ENCODE peak calls at places on chromosomes 6 and 20, in seven cellular contexts. K, B, O, V, Z, Q and T are unnamed samples.

GRCh38 chr6:90350689-90351554 is 54.3 kb upstream of the BACH2 start:
- DNase-seq in B (peak), O (no peak), Z (no peak), K (peak), Q (no peak), V (no peak), T (no peak)

GRCh38 chr20:19974621-19975435 is 42.3 kb upstream of the NAA20 start:
- DNase-seq in O (no peak), Z (peak), K (no peak), B (peak), Q (peak), V (no peak), T (peak)

GRCh38 chr6:87742106-87742505 is 40.1 kb upstream of the AKIRIN2 start:
- DNase-seq in Q (no peak), V (no peak), K (peak), O (no peak), B (no peak), Z (no peak), T (no peak)

GRCh38 chr6:130134594-130134993 is 88.2 kb downstream of the SAMD3 start:
- DNase-seq in B (no peak), O (no peak), K (no peak), Z (no peak), Q (no peak), V (no peak), T (no peak)

GRCh38 chr6:35496036-35496850 is 636 bp downstream of the TEAD3 start:
- DNase-seq in V (peak), K (no peak), B (peak), Z (peak), Q (no peak), O (peak), T (peak)

GRCh38 chr6:151260191-151260590 is 20.4 kb downstream of the AKAP12 start:
- DNase-seq in O (no peak), B (no peak), Z (no peak), K (no peak), V (no peak), Q (no peak), T (no peak)

GRCh38 chr6:15962449-15962764 is 166.5 kb upstream of the MYLIP start:
- DNase-seq in Q (peak), O (no peak), V (no peak), B (no peak), K (no peak), Z (no peak), T (peak)

GRCh38 chr6:112636650-112637260 is 289.6 kb downstream of the RFPL4B start:
- DNase-seq in Q (peak), K (no peak), O (no peak), V (no peak), Z (no peak), B (no peak), T (peak)

GRCh38 chr20:52340036-52340634 is 148.6 kb upstream of the ZFP64 start:
- DNase-seq in V (no peak), K (no peak), Z (no peak), B (no peak), Q (peak), O (peak), T (no peak)

GRCh38 chr6:26311012-26311384 is 54.0 kb upstream of the BTN3A2 start:
- DNase-seq in V (peak), K (peak), Z (no peak), Q (peak), B (no peak), O (peak), T (peak)

GRCh38 chr6:35486005-35486925 is 10.6 kb downstream of the TEAD3 start:
- DNase-seq in Q (no peak), V (peak), O (peak), K (no peak), Z (no peak), B (peak), T (no peak)

GRCh38 chr20:38304845-38305447 is 990 bp downstream of the BPI start:
- DNase-seq in Q (peak), V (peak), K (no peak), B (peak), Z (no peak), O (peak), T (peak)

GRCh38 chr6:121849477-121849876 is 414.0 kb downstream of the GJA1 start:
- DNase-seq in O (peak), Q (peak), Z (no peak), B (peak), K (no peak), V (peak), T (peak)

GRCh38 chr6:90322976-90323474 is 26.4 kb upstream of the BACH2 start:
- DNase-seq in B (no peak), V (no peak), Q (no peak), O (no peak), K (no peak), Z (no peak), T (no peak)

GRCh38 chr20:12928755-12929401 is 79.9 kb upstream of the SPTLC3 start:
- DNase-seq in O (no peak), Q (peak), V (no peak), Z (no peak), K (no peak), B (no peak), T (peak)

GRCh38 chr6:31621320-31621939 is 915 bp downstream of the PRRC2A start:
- DNase-seq in V (no peak), O (no peak), K (no peak), B (no peak), Q (no peak), Z (no peak), T (no peak)

GRCh38 chr6:162620067-162620466 is 107.5 kb downstream of the PRKN start:
- DNase-seq in Q (no peak), O (no peak), B (no peak), V (no peak), Z (no peak), K (no peak), T (no peak)

GRCh38 chr6:132961122-132961521 is 146.8 kb downstream of the RPS12 start:
- DNase-seq in V (no peak), Q (peak), Z (no peak), O (no peak), B (peak), K (no peak), T (peak)

GRCh38 chr20:38290829-38291581 is 13.0 kb upstream of the BPI start:
- DNase-seq in K (no peak), B (no peak), O (peak), Z (no peak), Q (peak), V (peak), T (peak)

GRCh38 chr20:55415567-55416142 is 589.7 kb downstream of the CBLN4 start:
- DNase-seq in O (no peak), K (no peak), Z (no peak), B (no peak), Q (peak), V (peak), T (no peak)

GRCh38 chr6:168369776-168370175 is 50.2 kb upstream of the DACT2 start:
- DNase-seq in V (no peak), K (no peak), B (no peak), Q (no peak), O (no peak), Z (peak), T (no peak)

GRCh38 chr6:9620687-9621086 is 794.2 kb downstream of the TFAP2A start:
- DNase-seq in O (no peak), Z (no peak), Q (no peak), K (no peak), V (no peak), B (no peak), T (no peak)

GRCh38 chr6:28589234-28589951 is 63.7 kb downstream of the GPX5 start:
- DNase-seq in K (no peak), B (peak), Q (peak), Z (no peak), V (peak), O (peak), T (peak)

GRCh38 chr6:3876131-3876530 is 27.0 kb downstream of the FAM50B start:
- DNase-seq in K (no peak), Q (peak), Z (peak), O (peak), B (no peak), V (no peak), T (no peak)

GRCh38 chr6:1554881-1555569 is 54.7 kb upstream of the FOXC1 start:
- DNase-seq in K (peak), O (peak), Q (peak), Z (no peak), V (peak), B (peak), T (peak)

GRCh38 chr6:21753571-21754108 is 160.1 kb downstream of the SOX4 start:
- DNase-seq in Z (no peak), B (no peak), V (no peak), O (no peak), Q (peak), K (no peak), T (peak)

GRCh38 chr6:113782641-113783040 is 74.5 kb upstream of the MARCKS start:
- DNase-seq in Q (peak), B (no peak), K (no peak), O (no peak), V (no peak), Z (no peak), T (no peak)

GRCh38 chr6:51163843-51164529 is 345.3 kb downstream of the TFAP2B start:
- DNase-seq in B (no peak), V (no peak), K (no peak), O (no peak), Z (no peak), Q (no peak), T (no peak)

GRCh38 chr6:67935976-67936477 is 699.1 kb upstream of the ADGRB3 start:
- DNase-seq in Q (no peak), B (no peak), V (no peak), Z (no peak), O (no peak), K (no peak), T (no peak)

GRCh38 chr6:34709386-34709785 is 12.8 kb upstream of the ILRUN start:
- DNase-seq in Z (no peak), K (no peak), B (peak), V (no peak), O (no peak), Q (peak), T (peak)

GRCh38 chr6:3237761-3238662 is 10.6 kb upstream of the TUBB2B start:
- DNase-seq in B (no peak), V (no peak), K (no peak), Z (no peak), Q (no peak), O (peak), T (no peak)

GRCh38 chr6:41422156-41422555 is 86.7 kb downstream of the NCR2 start:
- DNase-seq in B (no peak), Q (no peak), V (no peak), O (no peak), Z (no peak), K (no peak), T (no peak)

GRCh38 chr6:119985952-119986736 is 636.6 kb upstream of the MAN1A1 start:
- DNase-seq in O (no peak), Z (no peak), V (no peak), K (no peak), B (no peak), Q (peak), T (no peak)

GRCh38 chr6:46207174-46207573 is 36.4 kb upstream of the ENPP5 start:
- DNase-seq in V (no peak), B (no peak), Z (no peak), O (no peak), K (no peak), Q (no peak), T (no peak)
- TF ChIP-seq CTCF in V (no peak), B (peak), Z (no peak), O (no peak), K (no peak), Q (no peak), T (no peak)

DNA sequence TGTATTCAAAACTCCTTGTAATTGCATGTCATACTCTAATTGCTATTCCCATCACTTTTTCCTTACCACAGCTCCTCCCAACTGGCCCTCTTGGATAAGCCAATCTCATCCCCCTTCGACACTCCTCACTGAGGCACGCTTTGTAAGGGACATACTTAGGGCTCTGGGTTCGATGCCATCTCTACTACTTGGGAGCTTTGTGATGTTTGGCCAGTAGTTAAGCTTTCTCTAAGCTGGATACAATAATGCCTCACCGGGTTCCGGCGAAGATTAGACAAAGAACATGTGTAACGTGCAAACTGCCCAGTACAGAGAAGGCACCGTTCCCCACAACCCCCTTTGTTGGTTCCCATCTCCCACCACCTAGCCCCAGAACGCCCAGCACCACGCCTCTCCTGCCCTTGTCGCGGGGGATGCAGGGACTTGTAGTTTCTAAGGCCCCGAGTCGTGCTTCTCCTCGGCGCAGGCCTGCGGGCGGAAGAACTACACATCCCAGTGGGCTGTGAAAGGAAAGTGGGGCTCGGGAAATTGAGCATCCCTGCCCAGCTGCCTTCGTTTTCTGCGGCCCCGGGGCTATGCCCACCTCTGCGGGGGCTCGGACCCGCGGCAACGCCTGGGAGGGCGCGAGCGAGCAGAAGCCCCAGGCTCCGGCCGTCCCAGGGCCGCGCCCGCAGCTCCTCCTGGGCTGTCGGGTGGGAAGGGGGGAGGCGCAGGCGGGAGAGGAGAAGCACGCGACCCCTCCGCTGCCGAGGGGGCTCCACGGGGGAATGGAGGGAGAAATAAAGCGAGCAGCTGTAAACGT is 1.1 kb upstream of the ZDHHC14 start:
- DNase-seq in V (peak), Z (peak), O (peak), K (peak), Q (peak), B (peak), T (peak)
- TF ChIP-seq CTCF in V (no peak), Z (no peak), O (no peak), K (no peak), Q (no peak), B (no peak), T (no peak)

GRCh38 chr6:74899416-74899815 is 306.4 kb downstream of the COL12A1 start:
- DNase-seq in O (peak), B (no peak), K (no peak), V (no peak), Z (no peak), Q (peak), T (peak)
- TF ChIP-seq CTCF in O (peak), B (no peak), K (no peak), V (peak), Z (no peak), Q (peak), T (peak)

GRCh38 chr6:111357680-111358079 is 125.3 kb downstream of the REV3L start:
- DNase-seq in O (no peak), Q (no peak), K (no peak), Z (no peak), B (no peak), V (no peak), T (no peak)

GRCh38 chr6:111367393-111368088 is 115.5 kb downstream of the REV3L start:
- DNase-seq in K (no peak), Z (no peak), O (no peak), B (no peak), Q (peak), V (no peak), T (no peak)

GRCh38 chr6:111358454-111358853 is 124.6 kb downstream of the REV3L start:
- DNase-seq in V (no peak), K (no peak), Z (no peak), B (no peak), O (no peak), Q (no peak), T (no peak)

GRCh38 chr6:111356551-111356950 is 126.5 kb downstream of the REV3L start:
- DNase-seq in Z (no peak), K (no peak), O (no peak), V (no peak), Q (no peak), B (no peak), T (no peak)

DNA sequence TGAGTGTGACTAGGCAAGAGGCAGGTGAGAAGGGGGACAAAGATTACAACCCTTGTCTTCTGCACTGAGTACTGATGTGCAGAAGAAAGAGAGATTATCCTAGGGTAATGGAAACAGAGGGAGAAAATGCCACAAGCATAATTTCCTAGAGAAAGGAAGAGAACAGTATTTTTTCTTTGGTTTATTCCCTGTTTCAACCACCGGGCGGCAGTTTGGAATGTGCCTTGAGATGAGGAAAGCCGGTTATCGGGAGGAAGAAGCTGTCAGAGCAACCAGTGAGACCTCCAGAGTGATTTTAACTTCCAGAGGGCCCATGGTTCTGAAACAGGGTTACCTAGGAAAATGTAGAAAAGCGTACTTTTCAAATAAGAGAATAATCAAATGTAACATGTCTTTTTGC is 121.4 kb downstream of the REV3L start:
- DNase-seq in K (no peak), Z (no peak), Q (peak), B (peak), O (peak), V (peak), T (peak)
- TF ChIP-seq CTCF in K (no peak), Z (no peak), Q (peak), B (peak), O (peak), V (peak), T (peak)

GRCh38 chr20:1905693-1906092 is 10.5 kb downstream of the SIRPA start:
- DNase-seq in V (no peak), O (no peak), Z (no peak), Q (no peak), K (no peak), B (no peak), T (no peak)
- TF ChIP-seq CTCF in V (no peak), O (no peak), Z (no peak), Q (no peak), K (no peak), B (no peak), T (no peak)

DNA sequence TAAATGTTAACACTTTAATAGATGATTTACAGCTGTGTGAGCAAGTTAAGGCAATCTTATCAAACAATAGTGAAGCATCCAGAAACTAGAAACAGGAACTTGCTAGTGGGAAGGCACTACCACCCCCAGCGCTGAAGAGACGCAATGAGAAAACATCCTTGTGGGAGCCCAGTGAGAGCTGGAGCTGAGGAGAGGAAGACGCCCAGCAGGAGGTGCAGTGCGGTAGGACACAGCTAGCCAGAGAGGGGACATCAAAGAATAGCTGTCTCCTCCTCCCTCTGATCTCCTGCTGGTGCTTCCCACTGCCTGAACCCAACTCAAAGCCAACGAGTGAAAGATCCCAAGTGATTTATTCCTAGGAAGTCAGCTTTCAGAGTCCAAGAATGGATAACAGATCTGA is 140.3 kb downstream of the COL12A1 start:
- DNase-seq in Q (peak), K (no peak), Z (no peak), V (peak), O (peak), B (peak), T (peak)
- TF ChIP-seq CTCF in Q (peak), K (no peak), Z (no peak), V (no peak), O (peak), B (no peak), T (peak)

GRCh38 chr20:49225896-49226295 is 6.7 kb downstream of the DDX27 start:
- DNase-seq in K (no peak), Q (no peak), O (no peak), B (no peak), V (no peak), Z (no peak), T (no peak)
- TF ChIP-seq CTCF in K (no peak), Q (no peak), O (peak), B (no peak), V (peak), Z (no peak), T (no peak)

GRCh38 chr20:34511891-34512265 is 4.3 kb upstream of the DYNLRB1 start:
- DNase-seq in K (no peak), Z (no peak), B (no peak), Q (no peak), O (no peak), V (no peak), T (no peak)
- TF ChIP-seq CTCF in K (no peak), Z (no peak), B (no peak), Q (no peak), O (no peak), V (no peak), T (no peak)

DNA sequence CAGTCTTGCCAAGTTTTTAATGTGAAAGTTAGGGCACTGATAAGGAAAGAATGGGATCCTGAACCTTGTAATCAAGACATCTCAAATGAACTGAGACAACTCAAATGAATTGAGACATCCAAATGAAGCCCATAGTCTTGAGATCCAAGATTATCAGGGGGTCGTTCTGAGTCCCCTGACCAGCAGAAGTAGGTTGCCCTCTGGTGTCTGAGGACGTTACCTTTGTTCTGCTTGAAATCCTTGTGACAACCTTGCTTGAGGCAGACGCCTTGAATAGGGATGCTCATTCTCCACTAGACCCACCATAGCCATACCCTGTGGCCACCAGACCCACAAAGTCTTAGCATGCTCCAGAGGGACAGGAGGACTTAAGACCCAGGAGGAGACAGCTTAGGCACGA is 37.7 kb downstream of the ZBTB9 start:
- DNase-seq in K (no peak), O (peak), B (no peak), Z (no peak), V (peak), Q (no peak), T (no peak)
- TF ChIP-seq CTCF in K (no peak), O (peak), B (no peak), Z (no peak), V (peak), Q (peak), T (no peak)

GRCh38 chr20:61982240-61982950 is 83.3 kb downstream of the TAF4 start:
- DNase-seq in K (no peak), Z (no peak), O (no peak), V (no peak), Q (no peak), B (no peak), T (no peak)

GRCh38 chr20:61982951-61983315 is 82.7 kb downstream of the TAF4 start:
- DNase-seq in B (no peak), V (no peak), Z (no peak), O (no peak), K (no peak), Q (no peak), T (no peak)

GRCh38 chr20:61979701-61980635 is 85.7 kb downstream of the TAF4 start:
- DNase-seq in B (no peak), O (no peak), Q (no peak), K (no peak), V (no peak), Z (no peak), T (no peak)

GRCh38 chr20:61979090-61979489 is 86.6 kb downstream of the TAF4 start:
- DNase-seq in Z (no peak), O (no peak), K (no peak), Q (no peak), B (no peak), V (no peak), T (no peak)

GRCh38 chr20:61980647-61981583 is 84.8 kb downstream of the TAF4 start:
- DNase-seq in K (no peak), V (peak), B (no peak), Q (peak), Z (no peak), O (peak), T (peak)
- TF ChIP-seq CTCF in K (no peak), V (peak), B (no peak), Q (peak), Z (peak), O (peak), T (peak)